ENCODE peak calls at places on chromosomes 3 and 15, in nine cellular contexts. G is MM.1S, J is heart right ventricle, C is cardiac muscle cell, F is astrocyte, X is endothelial cell of umbilical vein, N is SK-N-SH, O is heart left ventricle, L is tibial nerve. P is an unnamed sample. For H3K36me3, the result is how much of the 10 kb centered on the place peaks cover.

GRCh38 chr3:177935008-177935407 is 601.2 kb upstream of the KCNMB2 start:
- DNase-seq in G (no peak), J (no peak), C (peak), F (no peak), X (no peak), N (peak), O (no peak), L (no peak), P (no peak)

GRCh38 chr3:11672396-11672795 is 28.7 kb upstream of the VGLL4 start:
- DNase-seq in G (no peak), J (no peak), C (no peak), F (no peak), X (no peak), N (no peak), O (no peak), L (no peak), P (no peak)

GRCh38 chr15:63818191-63818590 is 15.6 kb downstream of the HERC1 start:
- DNase-seq in G (no peak), J (no peak), C (peak), F (peak), X (peak), N (no peak), O (no peak), L (no peak), P (no peak)

GRCh38 chr3:8470801-8471200 is 30.8 kb upstream of the LMCD1 start:
- DNase-seq in G (no peak), J (no peak), C (no peak), F (peak), X (no peak), N (no peak), O (no peak), L (no peak), P (no peak)

GRCh38 chr15:39729500-39729899 is 53.1 kb downstream of the FSIP1 start:
- DNase-seq in G (no peak), J (no peak), C (no peak), F (no peak), X (no peak), N (no peak), O (no peak), L (no peak), P (no peak)

GRCh38 chr3:122415762-122416654 is at the start of gene WDR5B:
- DNase-seq in G (peak), J (peak), C (peak), F (peak), X (peak), N (peak), O (peak), L (peak), P (peak)

GRCh38 chr15:31932581-31932980 is 97.7 kb upstream of the CHRNA7 start:
- DNase-seq in G (no peak), J (no peak), C (no peak), F (peak), X (no peak), N (no peak), O (no peak), L (no peak), P (no peak)

GRCh38 chr3:69324362-69325025 is 61.4 kb downstream of the FRMD4B start:
- DNase-seq in G (no peak), J (no peak), C (peak), F (no peak), X (no peak), N (peak), O (no peak), L (no peak), P (no peak)

GRCh38 chr15:37819191-37819590 is 115.2 kb upstream of the TMCO5A start:
- DNase-seq in G (no peak), J (no peak), C (no peak), F (peak), X (no peak), N (no peak), O (no peak), L (no peak), P (no peak)

GRCh38 chr3:72429589-72430362 is 418.5 kb downstream of the SHQ1 start:
- DNase-seq in G (no peak), J (no peak), C (no peak), F (no peak), X (no peak), N (no peak), O (no peak), L (no peak), P (no peak)

GRCh38 chr15:87369269-87369668 is 887.3 kb downstream of the NTRK3 start:
- DNase-seq in G (no peak), J (no peak), C (no peak), F (peak), X (no peak), N (no peak), O (no peak), L (no peak), P (peak)

GRCh38 chr3:128076783-128077624 is 24.8 kb downstream of the SEC61A1 start:
- DNase-seq in G (no peak), J (peak), C (peak), F (no peak), X (peak), N (no peak), O (no peak), L (no peak), P (no peak)

GRCh38 chr3:138205527-138205926 is 18.4 kb downstream of the ARMC8 start:
- DNase-seq in G (no peak), J (no peak), C (no peak), F (no peak), X (no peak), N (no peak), O (no peak), L (no peak), P (no peak)

GRCh38 chr3:155960060-155960459 is 89.6 kb downstream of the GMPS start:
- DNase-seq in G (no peak), J (no peak), C (no peak), F (no peak), X (no peak), N (no peak), O (no peak), L (no peak), P (no peak)

GRCh38 chr15:36177590-36178281 is 401.7 kb upstream of the CDIN1 start:
- DNase-seq in G (no peak), J (no peak), C (no peak), F (peak), X (no peak), N (no peak), O (no peak), L (no peak), P (no peak)

GRCh38 chr3:107412376-107412775 is 35.1 kb downstream of the CCDC54 start:
- DNase-seq in G (no peak), J (no peak), C (no peak), F (peak), X (no peak), N (no peak), O (no peak), L (no peak), P (no peak)

GRCh38 chr15:97993310-97993738 is 32.8 kb downstream of the ARRDC4 start:
- DNase-seq in G (no peak), J (no peak), C (no peak), F (no peak), X (peak), N (no peak), O (peak), L (no peak), P (no peak)

GRCh38 chr3:111616417-111617105 is 21.4 kb upstream of the ZBED2 start:
- DNase-seq in G (no peak), J (no peak), C (no peak), F (no peak), X (no peak), N (no peak), O (no peak), L (no peak), P (no peak)

GRCh38 chr3:149967067-149967685 is 3.5 kb downstream of the PFN2 start:
- DNase-seq in G (peak), J (no peak), C (peak), F (no peak), X (peak), N (no peak), O (no peak), L (no peak), P (no peak)

GRCh38 chr15:58985443-58985842 is 2.0 kb upstream of the RNF111 start:
- DNase-seq in G (no peak), J (no peak), C (no peak), F (no peak), X (no peak), N (no peak), O (no peak), L (peak), P (no peak)

GRCh38 chr3:62755285-62755684 is 119.9 kb downstream of the CADPS start:
- DNase-seq in G (no peak), J (no peak), C (no peak), F (no peak), X (no peak), N (peak), O (no peak), L (no peak), P (no peak)

GRCh38 chr15:40859206-40859851 is 14.7 kb downstream of the RHOV start:
- DNase-seq in G (peak), J (peak), C (peak), F (peak), X (peak), N (peak), O (peak), L (peak), P (peak)
- TF ChIP-seq CTCF in G (peak), J (peak), C (peak), F (peak), X (peak), N (peak), O (peak), L (peak), P (peak)

GRCh38 chr15:89370120-89371077 is 35.8 kb upstream of the POLG start:
- DNase-seq in G (no peak), J (no peak), C (no peak), F (no peak), X (no peak), N (no peak), O (no peak), L (no peak), P (no peak)
- H3K4me3 ChIP-seq in G (no peak), J (peak), C (no peak), F (peak), X (no peak), N (no peak), O (no peak), L (no peak), P (no peak)

GRCh38 chr15:25051399-25052154 is 96.8 kb downstream of the SNRPN start:
- DNase-seq in G (no peak), J (no peak), C (no peak), F (no peak), X (no peak), N (no peak), O (no peak), L (no peak), P (no peak)

GRCh38 chr15:25054329-25054728 is 99.5 kb downstream of the SNRPN start:
- DNase-seq in G (no peak), J (no peak), C (no peak), F (no peak), X (no peak), N (no peak), O (no peak), L (no peak), P (no peak)

GRCh38 chr15:25054943-25055342 is 100.2 kb downstream of the SNRPN start:
- DNase-seq in G (no peak), J (no peak), C (no peak), F (no peak), X (no peak), N (no peak), O (no peak), L (peak), P (no peak)

GRCh38 chr15:25052191-25052999 is 97.6 kb downstream of the SNRPN start:
- DNase-seq in G (no peak), J (no peak), C (no peak), F (no peak), X (no peak), N (no peak), O (no peak), L (no peak), P (no peak)

GRCh38 chr15:25053000-25053815 is 98.4 kb downstream of the SNRPN start:
- DNase-seq in G (no peak), J (no peak), C (no peak), F (no peak), X (no peak), N (no peak), O (no peak), L (no peak), P (no peak)
- H3K36me3 ChIP-seq in G (under half), J (half or more), C (under half), F (under half), X (under half), N (under half), O (half or more), L (under half), P (under half)

DNA sequence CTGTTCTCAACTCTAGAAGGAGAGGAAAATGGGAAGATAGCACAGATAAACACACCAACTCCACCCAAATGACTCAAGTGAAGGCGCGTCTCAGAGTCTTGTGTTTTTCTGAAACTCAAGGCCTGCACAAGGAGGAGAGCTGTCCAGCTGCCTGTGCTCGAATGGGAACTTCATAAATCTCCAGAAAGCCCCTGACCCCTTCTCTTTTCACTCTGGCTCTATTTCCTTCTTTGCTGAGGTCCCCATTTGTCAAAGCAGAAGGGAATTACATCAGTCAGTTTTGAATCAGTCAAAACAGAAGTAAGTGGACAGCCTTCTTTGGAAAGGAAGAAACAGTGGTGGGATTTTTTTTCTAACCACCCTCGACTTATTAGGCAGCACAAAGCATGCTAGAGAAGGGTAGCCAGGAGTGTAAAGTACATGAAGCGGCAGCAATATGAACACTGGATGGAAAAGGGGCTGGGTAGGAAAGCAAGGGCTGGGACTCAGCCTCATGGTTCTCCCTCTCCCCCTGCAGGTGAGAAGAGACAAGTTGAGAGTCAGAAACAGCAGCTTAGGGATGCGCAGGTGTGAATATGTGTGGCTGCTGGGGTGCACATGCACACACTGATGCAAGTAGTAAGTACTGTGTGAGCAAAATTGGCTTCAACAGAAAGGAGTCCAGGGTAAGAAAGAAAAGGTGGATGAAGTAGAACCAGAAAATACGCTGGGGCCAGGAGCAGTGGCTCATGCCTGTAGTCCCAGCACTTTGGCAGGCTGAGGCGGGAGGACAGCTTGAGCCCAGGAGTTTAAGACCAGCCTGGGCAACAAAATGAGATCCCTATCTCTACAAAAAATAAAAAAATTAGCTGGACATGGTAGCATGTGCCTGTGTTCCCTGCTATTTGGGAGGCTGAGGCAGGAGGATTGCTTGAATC is 36.6 kb upstream of the MAGEF1 start:
- DNase-seq in G (peak), J (no peak), C (peak), F (no peak), X (no peak), N (peak), O (no peak), L (peak), P (no peak)
- TF ChIP-seq CTCF in G (peak), J (no peak), C (peak), F (no peak), X (no peak), N (peak), O (no peak), L (no peak), P (peak)

P was measured in kidney epithelial cell.